ENCODE peak calls at places on chromosomes 1 and 21, in four cellular contexts. N is GM12878, W is HepG2, A is H1. J is an unnamed sample. For H3K36me3, the result is how much of the 10 kb centered on the place peaks cover.

GRCh38 chr1:243657793-243658192 is 192.2 kb downstream of the AKT3 start:
- DNase-seq in N (no peak), W (no peak), A (no peak), J (no peak)

GRCh38 chr1:201748331-201748730 is 80.6 kb upstream of the IPO9 start:
- DNase-seq in N (no peak), W (no peak), A (no peak), J (no peak)

GRCh38 chr1:211257831-211258225 is 1.3 kb upstream of the RCOR3 start:
- DNase-seq in N (no peak), W (no peak), A (no peak), J (no peak)

GRCh38 chr1:82792151-82792550 is 991.4 kb downstream of the ADGRL2 start:
- DNase-seq in N (no peak), W (no peak), A (no peak), J (no peak)

GRCh38 chr1:52739699-52740467 is 13.6 kb downstream of the ZYG11B start:
- DNase-seq in N (no peak), W (no peak), A (no peak), J (no peak)

GRCh38 chr1:156052862-156053769 is 482 bp downstream of the UBQLN4 start:
- DNase-seq in N (no peak), W (peak), A (no peak), J (peak)

GRCh38 chr1:119549719-119550141 is 42.7 kb downstream of the HSD3B1 start:
- DNase-seq in N (no peak), W (peak), A (peak), J (peak)

GRCh38 chr1:116373451-116374339 is 651 bp downstream of the ATP1A1 start:
- DNase-seq in N (no peak), W (no peak), A (no peak), J (peak)

GRCh38 chr1:31723828-31724359 is 20.1 kb upstream of the COL16A1 start:
- DNase-seq in N (no peak), W (peak), A (no peak), J (peak)

GRCh38 chr1:52404116-52404974 is at the start of the genes ORC1 and PRPF38A:
- DNase-seq in N (peak), W (peak), A (peak), J (peak)

GRCh38 chr1:31697369-31697984 is 6.3 kb downstream of the COL16A1 start:
- DNase-seq in N (no peak), W (no peak), A (no peak), J (no peak)

GRCh38 chr1:108200627-108201106 is 524 bp upstream of the SLC25A24 start:
- DNase-seq in N (no peak), W (peak), A (no peak), J (peak)

GRCh38 chr1:11522400-11523235 is 43.7 kb downstream of the DISP3 start:
- DNase-seq in N (no peak), W (no peak), A (no peak), J (no peak)

GRCh38 chr21:45612096-45613019 is 31.2 kb upstream of the PCBP3 start:
- DNase-seq in N (no peak), W (no peak), A (no peak), J (no peak)

GRCh38 chr1:42162181-42162580 is 2.4 kb downstream of the GUCA2A start:
- DNase-seq in N (no peak), W (no peak), A (no peak), J (no peak)

GRCh38 chr1:241323510-241323909 is 33.5 kb downstream of the RGS7 start:
- DNase-seq in N (no peak), W (no peak), A (peak), J (peak)

GRCh38 chr1:56798053-56798471 is 21.1 kb downstream of the FYB2 start:
- DNase-seq in N (no peak), W (no peak), A (no peak), J (no peak)

GRCh38 chr21:41813226-41813625 is 46.4 kb upstream of the RIPK4 start:
- DNase-seq in N (no peak), W (no peak), A (no peak), J (no peak)

GRCh38 chr1:235011599-235012435 is 116.8 kb downstream of the TOMM20 start:
- DNase-seq in N (peak), W (no peak), A (no peak), J (peak)

GRCh38 chr1:109777980-109778625 is 14.4 kb upstream of the EPS8L3 start:
- DNase-seq in N (no peak), W (no peak), A (no peak), J (no peak)

GRCh38 chr1:230600111-230601000 is 41.9 kb upstream of the COG2 start:
- DNase-seq in N (no peak), W (no peak), A (no peak), J (no peak)

GRCh38 chr1:168330285-168330684 is 49.6 kb downstream of the TBX19 start:
- DNase-seq in N (no peak), W (no peak), A (no peak), J (no peak)

GRCh38 chr1:23722652-23723051 is 20.6 kb upstream of the ELOA start:
- DNase-seq in N (no peak), W (no peak), A (no peak), J (no peak)

GRCh38 chr1:49331066-49331852 is 554.6 kb upstream of the BEND5 start:
- DNase-seq in N (no peak), W (no peak), A (no peak), J (no peak)

GRCh38 chr1:178055093-178055492 is 38.8 kb upstream of the RASAL2 start:
- DNase-seq in N (no peak), W (peak), A (no peak), J (peak)

GRCh38 chr1:41072051-41072450 is 50.5 kb upstream of the SLFNL1 start:
- DNase-seq in N (no peak), W (no peak), A (no peak), J (no peak)

GRCh38 chr1:150798509-150798908 is 9.6 kb downstream of the CTSK start:
- DNase-seq in N (no peak), W (no peak), A (no peak), J (no peak)

GRCh38 chr1:202952818-202953217 is 5.3 kb downstream of the ADIPOR1 start:
- DNase-seq in N (no peak), W (no peak), A (no peak), J (no peak)

GRCh38 chr21:46325073-46325912 is 1.3 kb downstream of the PCNT start:
- DNase-seq in N (no peak), W (peak), A (peak), J (peak)

GRCh38 chr1:221765527-221765926 is 23.6 kb upstream of the DUSP10 start:
- DNase-seq in N (no peak), W (no peak), A (no peak), J (no peak)

DNA sequence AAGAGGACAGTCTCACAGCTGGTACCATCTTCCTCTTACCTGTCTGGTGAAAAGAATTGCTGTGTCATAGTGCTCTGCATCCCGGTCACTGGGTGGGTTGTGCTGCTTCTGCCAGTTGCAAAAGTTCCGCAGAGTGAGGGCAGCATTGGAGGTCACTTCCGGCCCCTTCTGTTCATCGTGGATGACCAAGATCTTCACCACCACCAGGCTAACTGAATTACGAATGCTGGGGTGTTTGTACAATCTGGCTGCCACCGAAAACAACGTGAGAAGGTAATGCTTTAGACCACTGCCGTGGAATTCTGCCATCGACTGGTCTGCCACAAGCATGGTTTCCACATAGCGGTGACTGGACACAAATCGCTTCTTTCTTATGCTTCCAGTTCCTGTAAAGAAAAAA is 2.9 kb downstream of the ADAMTS1 start:
- DNase-seq in N (no peak), W (no peak), A (no peak), J (no peak)
- H3K36me3 ChIP-seq in N (under half), W (under half), A (under half), J (under half)

GRCh38 chr21:35408401-35408800 is 359.3 kb upstream of the RUNX1 start:
- DNase-seq in N (no peak), W (no peak), A (no peak), J (no peak)

GRCh38 chr21:35410123-35410522 is 361.0 kb upstream of the RUNX1 start:
- DNase-seq in N (no peak), W (no peak), A (no peak), J (no peak)

GRCh38 chr21:35411434-35411833 is 362.3 kb upstream of the RUNX1 start:
- DNase-seq in N (no peak), W (no peak), A (no peak), J (no peak)

GRCh38 chr21:35412231-35412630 is 363.1 kb upstream of the RUNX1 start:
- DNase-seq in N (no peak), W (no peak), A (no peak), J (no peak)

DNA sequence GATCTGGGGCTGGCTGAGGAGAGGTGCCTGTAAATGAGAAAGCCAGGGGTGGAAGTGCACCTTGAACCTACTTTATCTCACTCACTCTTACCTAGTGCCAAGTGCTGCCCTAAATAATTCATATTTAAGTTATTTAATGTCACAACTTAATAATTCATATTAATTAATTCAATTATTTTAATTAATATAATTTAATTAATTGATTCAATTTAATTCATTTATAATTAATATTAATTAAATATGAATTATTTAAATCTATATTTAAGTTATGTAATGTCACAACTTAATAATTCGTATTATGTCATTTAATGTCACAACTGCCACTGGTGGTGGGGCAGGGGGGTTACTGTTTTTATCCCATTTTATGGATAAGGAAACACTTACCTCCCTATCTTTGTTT is 361.6 kb upstream of the RUNX1 start:
- DNase-seq in N (no peak), W (no peak), A (no peak), J (no peak)
- TF ChIP-seq CBX5 in N (no peak), W (no peak), A (no peak), J (no peak)

DNA sequence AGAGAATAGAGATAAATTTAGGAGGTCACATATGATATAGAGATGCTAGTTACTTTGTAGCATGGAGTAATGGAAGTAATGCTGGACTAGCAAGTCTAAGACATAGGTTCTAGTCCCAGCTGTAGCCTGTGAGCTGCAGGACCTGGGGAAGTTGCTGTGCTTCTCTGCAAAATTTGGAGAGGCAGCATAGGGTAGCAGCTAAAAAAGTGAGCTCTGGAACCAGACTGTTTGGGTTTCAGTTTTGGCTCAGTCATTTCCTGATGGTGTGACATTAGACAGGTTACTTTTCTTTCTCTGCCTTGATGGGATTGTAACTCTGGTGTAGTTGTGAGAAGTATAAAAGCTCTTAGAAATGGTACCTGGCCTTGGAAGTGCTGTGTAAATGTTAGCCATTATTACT is 3.3 kb downstream of the METTL13 start:
- DNase-seq in N (no peak), W (no peak), A (no peak), J (no peak)
- H3K36me3 ChIP-seq in N (under half), W (under half), A (half or more), J (half or more)

DNA sequence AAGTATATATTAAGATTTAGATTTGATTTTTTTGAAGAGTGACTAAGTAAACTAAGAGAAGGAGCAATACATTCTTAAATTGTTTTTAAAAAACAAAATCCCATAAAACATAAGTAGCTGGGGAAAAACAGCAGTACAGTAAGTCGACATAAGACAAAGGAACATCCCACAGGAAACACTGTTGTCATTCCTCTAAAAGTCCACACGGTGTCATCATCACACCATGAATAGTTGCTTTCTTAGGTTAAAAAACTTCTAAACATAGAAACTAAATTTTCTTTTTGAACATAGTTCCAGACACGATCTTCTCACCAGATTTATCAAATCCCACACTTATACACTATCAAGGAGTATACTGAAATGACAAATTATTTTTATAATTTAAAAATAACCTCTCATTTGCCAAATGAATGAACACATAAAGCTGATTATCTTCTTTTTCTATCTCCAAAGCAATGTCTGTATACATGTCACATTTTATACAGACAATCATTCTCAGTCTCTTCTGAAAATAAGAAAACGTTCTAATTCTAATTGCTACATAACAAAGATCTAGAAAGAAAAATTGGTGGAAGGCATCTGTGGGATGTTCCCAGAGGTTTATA is 15.8 kb downstream of the ODF2L start:
- DNase-seq in N (peak), W (peak), A (no peak), J (peak)
- TF ChIP-seq CBX5 in N (no peak), W (no peak), A (no peak), J (no peak)

DNA sequence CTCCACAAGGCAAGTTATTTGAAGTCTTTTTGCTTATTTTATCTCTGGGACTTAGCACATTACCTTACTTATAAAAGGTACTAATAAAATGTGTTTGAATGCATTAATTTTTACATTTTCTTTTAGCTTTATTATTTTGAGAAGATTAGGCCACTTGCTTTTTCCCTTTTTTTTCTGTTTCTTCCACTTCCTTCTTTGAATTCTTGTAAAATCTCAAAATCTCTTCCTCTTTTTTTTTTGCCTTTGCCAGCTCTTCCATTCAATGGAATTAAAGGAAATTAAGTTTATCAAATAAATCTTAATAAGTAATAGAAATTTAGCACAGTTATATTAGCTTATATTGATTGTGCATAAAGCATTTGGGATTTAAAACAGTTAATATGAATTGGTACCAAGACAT is 260.9 kb downstream of the SRGAP2C start:
- DNase-seq in N (no peak), W (no peak), A (no peak), J (no peak)
- H3K36me3 ChIP-seq in N (under half), W (under half), A (under half), J (under half)

DNA sequence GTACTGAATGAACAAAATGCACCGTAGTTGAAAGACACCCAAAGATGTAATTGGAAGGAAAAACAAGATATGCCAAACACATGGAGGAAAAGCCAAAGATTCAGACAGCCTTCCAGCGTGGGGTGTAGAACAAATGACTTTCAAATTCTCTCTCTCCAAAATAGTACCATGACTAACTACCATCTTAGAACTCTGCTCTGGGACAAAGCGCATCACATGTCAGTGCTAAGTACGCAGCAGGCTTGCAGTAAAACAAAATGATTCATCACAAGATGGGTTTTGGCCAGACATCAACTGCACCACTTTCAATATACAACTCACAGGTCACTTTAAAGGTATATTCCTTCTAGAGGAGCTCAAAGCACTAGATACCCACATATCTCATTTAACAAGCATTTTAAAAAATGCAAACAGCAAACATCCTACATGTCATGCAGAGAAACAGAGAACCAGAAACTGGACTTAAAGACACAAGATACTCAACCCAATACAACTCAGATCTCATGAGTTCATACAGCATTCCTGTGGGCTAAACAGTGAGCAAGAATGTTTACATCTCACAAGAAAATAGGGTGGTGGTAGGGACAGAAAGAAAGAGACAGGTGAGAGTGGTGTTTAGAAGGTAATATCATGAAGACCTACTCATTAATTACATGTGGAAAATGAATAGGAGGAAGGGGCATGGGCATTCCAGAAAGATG is 75.7 kb downstream of the BCAR3 start:
- DNase-seq in N (no peak), W (no peak), A (no peak), J (no peak)
- TF ChIP-seq CBX5 in N (no peak), W (no peak), A (no peak), J (no peak)

GRCh38 chr1:223761416-223761815 is 49.1 kb downstream of the CAPN2 start:
- DNase-seq in N (no peak), W (no peak), A (no peak), J (no peak)
- H3K36me3 ChIP-seq in N (under half), W (under half), A (under half), J (half or more)

DNA sequence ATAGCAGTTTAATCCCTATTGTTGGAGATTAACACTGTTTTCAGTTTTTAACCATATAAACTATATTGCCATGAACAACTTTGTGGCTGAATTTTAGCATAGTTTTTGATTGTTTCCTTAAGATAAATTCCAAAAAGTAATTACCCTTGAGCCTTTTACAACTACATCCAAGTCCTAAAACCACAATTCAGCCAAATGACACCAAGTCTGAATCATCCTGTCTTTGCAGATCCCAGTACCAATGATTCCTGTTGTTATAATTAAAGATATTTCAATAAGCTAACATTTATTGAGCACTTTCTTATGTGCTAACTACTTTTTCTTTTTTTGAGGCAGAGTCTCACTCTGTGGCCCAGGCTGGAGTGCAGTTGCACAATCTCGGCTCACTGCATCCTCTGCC is 35.6 kb downstream of the IL23R start:
- DNase-seq in N (no peak), W (no peak), A (no peak), J (no peak)
- TF ChIP-seq CBX5 in N (no peak), W (no peak), A (no peak), J (no peak)

J was measured in K562.